ENCODE peak calls at places on chromosomes 13 and 19, in five cellular contexts. Q is testis, V is uterus, U is psoas muscle, M is ascending aorta. J is an unnamed sample.

GRCh38 chr19:40443930-40444180 is 280 bp downstream of the SERTAD3 start:
- DNase-seq in U (no peak), M (no peak), V (no peak), Q (no peak), J (no peak)

GRCh38 chr13:61765181-61765742 is 349.6 kb upstream of the PCDH20 start:
- DNase-seq in M (no peak), U (no peak), V (no peak), Q (no peak), J (no peak)

GRCh38 chr13:96806750-96807149 is 187.5 kb downstream of the OXGR1 start:
- DNase-seq in M (no peak), V (no peak), U (no peak), Q (no peak), J (no peak)

GRCh38 chr13:114025432-114026127 is 51.7 kb upstream of the C13orf46 start:
- DNase-seq in M (no peak), V (peak; percentile 58), Q (peak; percentile 46), U (no peak), J (no peak)

GRCh38 chr13:95153647-95154405 is 147.4 kb downstream of the ABCC4 start:
- DNase-seq in Q (no peak), V (no peak), U (no peak), M (no peak), J (no peak)

GRCh38 chr13:112572408-112572807 is 15.5 kb downstream of the TUBGCP3 start:
- DNase-seq in Q (no peak), V (no peak), U (no peak), M (no peak), J (no peak)

GRCh38 chr13:35484384-35484783 is 7.9 kb upstream of the MAB21L1 start:
- DNase-seq in M (no peak), U (peak; percentile 15), V (no peak), Q (no peak), J (no peak)

GRCh38 chr19:15101479-15102082 is 5.6 kb upstream of the SYDE1 start:
- DNase-seq in U (no peak), M (no peak), Q (peak; percentile 72), V (no peak), J (no peak)

GRCh38 chr19:50384685-50385535 is 763 bp downstream of the POLD1 start:
- DNase-seq in V (no peak), Q (peak; percentile 36), U (no peak), M (no peak), J (no peak)

GRCh38 chr19:8544168-8544567 is 30.2 kb upstream of the ZNF414 start:
- DNase-seq in M (no peak), V (no peak), Q (no peak), U (no peak), J (no peak)

GRCh38 chr13:75715598-75716523 is 79.7 kb downstream of the LMO7 start:
- DNase-seq in Q (no peak), U (no peak), M (no peak), V (no peak), J (no peak)

GRCh38 chr19:35040826-35041547 is 534 bp upstream of the HPN start:
- DNase-seq in M (peak; percentile 50), U (peak; percentile 98), V (peak; percentile 78), Q (peak; percentile 89), J (peak; percentile 94)

GRCh38 chr13:30872685-30873443 is 33.2 kb upstream of the MEDAG start:
- DNase-seq in M (peak; percentile 69), U (peak; percentile 68), Q (peak; percentile 53), V (peak; percentile 87), J (peak; percentile 81)

GRCh38 chr19:10808937-10809655 is 26.9 kb downstream of the TMED1 start:
- DNase-seq in Q (no peak), M (no peak), U (no peak), V (no peak), J (no peak)

GRCh38 chr19:55692681-55693081 is 17.7 kb downstream of the EPN1 start:
- DNase-seq in M (no peak), U (peak; percentile 36), Q (no peak), V (no peak), J (no peak)

GRCh38 chr19:42081584-42082258 is 5.8 kb downstream of the ZNF574 start:
- DNase-seq in U (no peak), M (no peak), V (no peak), Q (peak; percentile 32), J (no peak)

GRCh38 chr19:46529622-46530451 is 34.2 kb upstream of the PNMA8B start:
- DNase-seq in Q (peak; percentile 64), V (peak; percentile 60), M (peak; percentile 48), U (peak; percentile 80), J (peak; percentile 74)

GRCh38 chr13:107141767-107142166 is 573.8 kb upstream of the ARGLU1 start:
- DNase-seq in Q (no peak), M (no peak), V (no peak), U (no peak), J (no peak)

DNA sequence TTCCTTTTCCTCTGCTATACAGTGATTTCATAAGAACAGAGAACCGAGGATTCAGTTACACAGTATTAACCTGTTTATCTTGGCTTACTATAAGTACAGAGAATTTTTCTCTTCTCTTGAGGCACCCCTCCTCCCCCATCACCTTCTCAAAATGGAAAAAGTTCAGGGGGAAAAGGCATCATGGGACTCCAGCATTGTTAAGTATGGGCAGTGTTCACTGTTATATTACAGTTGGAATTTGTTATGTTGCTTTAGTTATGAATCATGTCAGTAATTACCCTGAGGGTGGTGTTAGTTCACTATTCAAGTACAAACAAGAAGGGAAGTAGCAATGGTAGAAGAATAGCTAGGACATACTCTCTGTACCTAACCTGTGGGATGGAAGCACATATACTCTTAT is 12.1 kb downstream of the LPAR6 start:
- DNase-seq in V (no peak), Q (no peak), M (no peak), U (no peak), J (no peak)
- TF ChIP-seq CTCF in V (no peak), Q (no peak), M (no peak), U (no peak), J (peak; percentile 34)

DNA sequence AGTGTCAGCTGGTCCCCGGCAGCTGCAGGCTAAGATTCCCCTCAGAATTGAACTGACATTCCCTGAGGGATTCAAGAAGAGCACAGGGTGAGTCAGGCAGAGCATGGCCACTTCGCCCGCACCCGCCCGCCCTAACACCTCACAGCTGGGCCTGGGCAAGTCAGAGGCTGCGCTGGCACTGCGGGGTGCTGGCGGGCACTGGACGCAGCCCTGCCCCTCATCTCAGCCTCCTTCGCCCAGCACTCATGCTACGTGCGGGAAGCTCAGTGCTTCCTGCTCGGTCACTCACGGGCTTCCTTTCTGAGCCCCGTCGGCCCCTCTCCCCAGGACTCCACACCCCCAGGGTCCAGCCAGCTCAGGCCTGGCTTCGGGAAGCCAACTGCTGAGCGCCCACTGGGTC is 56.9 kb downstream of the MLLT1 start:
- DNase-seq in M (no peak), U (peak; percentile 83), V (no peak), Q (no peak), J (no peak)
- H3K4me1 ChIP-seq in M (peaks cover 4% of the 10 kb centered on the region), U (peaks cover 57% of the 10 kb centered on the region), V (no peaks in the 10 kb centered on the region), Q (peaks cover 42% of the 10 kb centered on the region), J (no peaks in the 10 kb centered on the region)

GRCh38 chr19:1251503-1252220 is 3.3 kb downstream of the MIDN start:
- DNase-seq in Q (no peak), U (peak; percentile 87), M (no peak), V (no peak), J (no peak)

GRCh38 chr19:1253514-1254080 is 5.2 kb downstream of the MIDN start:
- DNase-seq in M (no peak), Q (no peak), U (no peak), V (no peak), J (no peak)

GRCh38 chr19:1254081-1254527 is 5.7 kb downstream of the MIDN start:
- DNase-seq in Q (peak; percentile 74), U (peak; percentile 76), M (no peak), V (peak; percentile 69), J (no peak)

GRCh38 chr19:1252221-1252817 is 3.9 kb downstream of the MIDN start:
- DNase-seq in M (peak; percentile 87), V (no peak), U (peak; percentile 96), Q (peak; percentile 83), J (peak; percentile 96)

GRCh38 chr19:1252818-1253513 is 4.6 kb downstream of the MIDN start:
- DNase-seq in V (peak; percentile 95), M (peak; percentile 90), U (peak; percentile 94), Q (peak; percentile 86), J (peak; percentile 95)
- TF ChIP-seq CTCF in V (peak; percentile 30), M (no peak), U (no peak), Q (no peak), J (no peak)

DNA sequence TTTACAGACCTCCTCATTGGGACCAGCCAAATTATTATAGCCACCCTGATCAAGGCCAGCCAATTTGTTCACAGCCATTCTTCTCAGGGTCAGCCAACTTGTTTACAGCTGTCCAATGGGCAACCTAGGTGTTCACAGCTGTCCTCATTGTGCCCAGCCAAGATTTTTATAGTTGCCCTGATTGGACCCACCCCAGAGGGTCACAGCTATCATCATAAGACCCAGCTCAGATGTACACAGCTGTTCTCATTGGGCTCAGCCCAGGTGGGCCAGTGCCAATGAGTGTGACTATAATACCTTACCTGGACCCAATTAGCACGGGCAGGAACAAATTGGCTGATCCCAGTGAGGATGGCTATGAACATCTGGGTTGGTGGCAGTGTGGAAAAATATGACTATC is 1151.8 kb downstream of the UQCRFS1 start:
- DNase-seq in V (no peak), M (no peak), U (no peak), Q (no peak), J (no peak)
- H3K4me1 ChIP-seq in V (no peaks in the 10 kb centered on the region), M (no peaks in the 10 kb centered on the region), U (no peaks in the 10 kb centered on the region), Q (no peaks in the 10 kb centered on the region), J (no peaks in the 10 kb centered on the region)

GRCh38 chr19:3162418-3163229 is 15.9 kb upstream of the S1PR4 start:
- DNase-seq in V (no peak), U (no peak), M (no peak), Q (peak; percentile 84), J (no peak)
- TF ChIP-seq CTCF in V (no peak), U (no peak), M (no peak), Q (no peak), J (no peak)

GRCh38 chr13:39897636-39898035 is 242.2 kb downstream of the COG6 start:
- DNase-seq in U (no peak), M (no peak), V (no peak), Q (no peak), J (no peak)

GRCh38 chr13:39893808-39894207 is 238.3 kb downstream of the COG6 start:
- DNase-seq in V (no peak), U (no peak), Q (peak; percentile 25), M (no peak), J (no peak)

GRCh38 chr13:39894586-39894985 is 239.1 kb downstream of the COG6 start:
- DNase-seq in M (no peak), Q (no peak), V (no peak), U (no peak), J (no peak)

GRCh38 chr13:39892731-39893293 is 237.3 kb downstream of the COG6 start:
- DNase-seq in Q (peak; percentile 14), M (no peak), U (no peak), V (peak; percentile 51), J (no peak)

DNA sequence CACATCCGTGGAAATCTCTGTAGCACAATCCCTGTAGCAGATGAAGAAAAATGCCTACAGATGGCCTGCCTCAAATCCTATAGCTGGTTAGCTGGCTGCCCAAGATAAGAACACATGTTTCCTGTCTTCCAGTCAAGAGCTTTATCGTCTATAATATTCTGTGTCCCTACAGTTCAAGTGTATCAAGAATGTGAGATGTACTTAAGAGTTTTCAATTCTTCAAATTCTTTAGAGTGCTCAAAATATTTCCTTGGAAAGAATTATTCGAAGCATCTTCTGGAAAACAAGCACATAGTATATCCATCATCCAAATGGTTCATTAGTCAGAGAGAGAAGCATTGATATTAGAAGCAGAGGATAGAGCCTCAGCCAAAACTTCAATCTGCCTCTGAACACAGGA is 239.8 kb downstream of the COG6 start:
- DNase-seq in V (no peak), U (no peak), Q (no peak), M (no peak), J (no peak)
- H3K4me1 ChIP-seq in V (peaks cover 5% of the 10 kb centered on the region), U (no peaks in the 10 kb centered on the region), Q (no peaks in the 10 kb centered on the region), M (no peaks in the 10 kb centered on the region), J (no peaks in the 10 kb centered on the region)